ENCODE peak calls at places on chromosome 2, in six cellular contexts. T, B, M, E, S and U are unnamed samples.

GRCh38 chr2:216666461-216667233 is 28.7 kb downstream of the IGFBP5 start:
- DNase-seq in S (peak), T (peak), E (peak), M (no peak), B (peak), U (peak)

GRCh38 chr2:11679491-11680130 is 9.6 kb upstream of the NTSR2 start:
- DNase-seq in E (no peak), S (no peak), T (no peak), M (peak), B (no peak), U (peak)

GRCh38 chr2:162795312-162795711 is 43.3 kb downstream of the KCNH7 start:
- DNase-seq in B (no peak), E (no peak), M (no peak), T (no peak), S (no peak), U (no peak)

GRCh38 chr2:62642429-62643099 is 62.9 kb upstream of the EHBP1 start:
- DNase-seq in S (no peak), B (no peak), T (no peak), M (no peak), E (no peak), U (no peak)

GRCh38 chr2:150572961-150573395 is 85.5 kb upstream of the RND3 start:
- DNase-seq in T (no peak), B (no peak), S (no peak), M (no peak), E (no peak), U (no peak)

GRCh38 chr2:101827246-101827645 is 129.7 kb downstream of the MAP4K4 start:
- DNase-seq in S (no peak), M (no peak), B (no peak), T (no peak), E (no peak), U (no peak)

GRCh38 chr2:69933839-69934613 is 19.1 kb downstream of the MXD1 start:
- DNase-seq in E (no peak), T (peak), S (no peak), M (no peak), B (peak), U (no peak)

GRCh38 chr2:28802975-28803429 is 7.6 kb upstream of the SPDYA start:
- DNase-seq in B (no peak), T (no peak), E (no peak), S (no peak), M (no peak), U (no peak)

GRCh38 chr2:72927619-72928537 is 10.6 kb downstream of the EMX1 start:
- DNase-seq in M (no peak), S (no peak), T (no peak), B (no peak), E (no peak), U (peak)

GRCh38 chr2:134491796-134492441 is 226.9 kb downstream of the TMEM163 start:
- DNase-seq in E (no peak), M (no peak), T (peak), S (no peak), B (no peak), U (no peak)

GRCh38 chr2:82796132-82796531 is 1662.9 kb downstream of the SUCLG1 start:
- DNase-seq in M (no peak), B (no peak), E (no peak), S (no peak), T (no peak), U (no peak)

GRCh38 chr2:238376884-238377391 is 49.8 kb upstream of the ASB1 start:
- DNase-seq in M (no peak), E (no peak), T (no peak), S (no peak), B (no peak), U (no peak)

GRCh38 chr2:8649718-8650117 is 32.1 kb upstream of the ID2 start:
- DNase-seq in B (no peak), T (no peak), S (no peak), E (no peak), M (no peak), U (no peak)

GRCh38 chr2:241507430-241508239 is 749 bp downstream of the STK25 start:
- DNase-seq in S (no peak), E (no peak), B (peak), M (peak), T (no peak), U (peak)